ENCODE peak calls at places on chromosome 4, in nine cellular contexts. S, M, A, I, G, P, N, W and R are unnamed samples.

GRCh38 chr4:150002561-150002960 is 75.7 kb upstream of the DCLK2 start:
- DNase-seq in S (no peak), M (no peak), A (no peak), I (peak; percentile 63), G (no peak), P (no peak), N (no peak), W (no peak), R (no peak)

GRCh38 chr4:37989398-37990260 is 29.4 kb downstream of the PTTG2 start:
- DNase-seq in S (no peak), M (no peak), A (no peak), I (no peak), G (no peak), P (peak; percentile 75), N (no peak), W (no peak), R (no peak)

GRCh38 chr4:127846061-127846460 is 34.6 kb upstream of the PLK4 start:
- DNase-seq in S (peak; percentile 70), M (no peak), A (no peak), I (no peak), G (no peak), P (no peak), N (no peak), W (no peak), R (no peak)

GRCh38 chr4:183747931-183748664 is 89.0 kb downstream of the TRAPPC11 start:
- DNase-seq in S (no peak), M (no peak), A (peak; percentile 53), I (no peak), G (no peak), P (no peak), N (no peak), W (no peak), R (peak; percentile 56)

GRCh38 chr4:70533791-70534190 is 15.4 kb downstream of the AMTN start:
- DNase-seq in S (no peak), M (no peak), A (no peak), I (no peak), G (no peak), P (no peak), N (no peak), W (no peak), R (no peak)

GRCh38 chr4:38034986-38035882 is 75.0 kb downstream of the PTTG2 start:
- DNase-seq in S (no peak), M (no peak), A (peak; percentile 63), I (peak; percentile 49), G (no peak), P (peak; percentile 56), N (peak; percentile 32), W (no peak), R (peak; percentile 52)

GRCh38 chr4:100379583-100380105 is 138.2 kb downstream of the EMCN start:
- DNase-seq in S (peak; percentile 52), M (no peak), A (no peak), I (no peak), G (no peak), P (no peak), N (no peak), W (no peak), R (no peak)

GRCh38 chr4:123995939-123996338 is 599.3 kb downstream of the SPRY1 start:
- DNase-seq in S (no peak), M (no peak), A (no peak), I (peak; percentile 97), G (no peak), P (no peak), N (peak; percentile 46), W (no peak), R (no peak)

GRCh38 chr4:181259081-181259480 is 984.1 kb upstream of the TENM3 start:
- DNase-seq in S (no peak), M (no peak), A (no peak), I (no peak), G (no peak), P (no peak), N (no peak), W (no peak), R (no peak)

GRCh38 chr4:73064536-73064935 is 5.0 kb downstream of the COX18 start:
- DNase-seq in S (no peak), M (no peak), A (no peak), I (peak; percentile 47), G (no peak), P (no peak), N (no peak), W (no peak), R (no peak)

GRCh38 chr4:38562751-38563198 is 101.2 kb upstream of the KLF3 start:
- DNase-seq in S (no peak), M (no peak), A (no peak), I (no peak), G (no peak), P (peak; percentile 51), N (no peak), W (no peak), R (no peak)

GRCh38 chr4:177391953-177392352 is 50.3 kb downstream of the AGA start:
- DNase-seq in S (no peak), M (no peak), A (no peak), I (no peak), G (no peak), P (no peak), N (no peak), W (no peak), R (no peak)

GRCh38 chr4:173211838-173212237 is 43.2 kb downstream of the GALNT7 start:
- DNase-seq in S (no peak), M (no peak), A (peak; percentile 35), I (peak; percentile 89), G (no peak), P (no peak), N (no peak), W (no peak), R (no peak)

GRCh38 chr4:148980782-148981181 is 538.6 kb upstream of the NR3C2 start:
- DNase-seq in S (no peak), M (no peak), A (no peak), I (no peak), G (no peak), P (no peak), N (no peak), W (no peak), R (no peak)

DNA sequence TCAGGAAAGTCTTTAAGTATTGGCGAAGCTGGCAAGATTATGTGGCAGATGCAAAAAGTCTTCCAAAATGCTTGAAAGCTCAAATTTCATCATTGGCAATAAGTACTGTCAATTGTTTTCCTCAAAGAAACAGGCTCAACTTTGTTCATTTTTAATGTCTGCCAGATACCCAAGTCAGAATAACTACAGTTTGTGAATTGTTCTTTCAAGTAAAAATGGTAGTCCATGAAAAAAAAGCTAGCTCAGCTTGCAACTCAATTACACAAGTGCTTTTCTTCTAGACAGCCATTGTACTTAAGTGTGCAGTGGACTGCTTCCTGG is 70.5 kb downstream of the AFF1 start:
- DNase-seq in S (no peak), M (no peak), A (no peak), I (no peak), G (no peak), P (peak; percentile 26), N (no peak), W (no peak), R (no peak)
- H3K27ac ChIP-seq in S (no peak overlapping the region), M (peak overlapping the region; percentile 98), A (peak overlapping the region; percentile 96), I (peak overlapping the region; percentile 97), G (peak overlapping the region; percentile 90), P (peak overlapping the region; percentile 98), N (no peak overlapping the region), W (peak overlapping the region; percentile 83), R (peak overlapping the region; percentile 94)

DNA sequence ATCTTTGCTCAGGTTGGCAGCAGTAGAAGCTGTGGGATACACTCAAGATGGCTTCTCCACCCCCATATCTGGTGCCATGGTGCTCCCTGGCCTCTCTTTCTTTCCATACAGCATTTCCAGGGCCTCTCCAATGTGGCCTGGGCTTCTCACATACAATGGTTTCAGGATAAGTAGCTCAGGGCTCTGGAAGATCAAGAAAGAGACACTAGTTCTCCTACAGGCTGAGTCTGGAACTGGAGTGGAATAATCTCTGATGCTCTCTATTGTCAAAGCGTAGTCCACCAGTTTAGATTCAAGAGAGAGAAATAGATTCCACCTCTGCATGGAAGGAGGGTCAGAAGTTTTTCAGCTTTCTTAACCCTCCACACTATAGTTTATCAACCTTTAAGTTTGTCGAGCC is 138.2 kb upstream of the AADAT start:
- DNase-seq in S (no peak), M (no peak), A (no peak), I (no peak), G (no peak), P (no peak), N (no peak), W (no peak), R (no peak)
- TF ChIP-seq CTCF in S (peak; percentile 64), M (no peak), A (no peak), I (no peak), G (no peak), P (no peak), N (no peak), W (no peak), R (no peak)

GRCh38 chr4:186029731-186030421 is 39.1 kb upstream of the TLR3 start:
- DNase-seq in S (peak; percentile 69), M (peak; percentile 67), A (peak; percentile 74), I (peak; percentile 72), G (no peak), P (no peak), N (no peak), W (no peak), R (peak; percentile 83)
- H3K27ac ChIP-seq in S (peak overlapping the region; percentile 42), M (peak overlapping the region; percentile 72), A (peak overlapping the region; percentile 73), I (no peak overlapping the region), G (no peak overlapping the region), P (no peak overlapping the region), N (no peak overlapping the region), W (no peak overlapping the region), R (peak overlapping the region; percentile 43)

GRCh38 chr4:4901877-4902276 is 42.4 kb downstream of the MSX1 start:
- DNase-seq in S (peak; percentile 57), M (no peak), A (no peak), I (no peak), G (no peak), P (no peak), N (no peak), W (no peak), R (no peak)
- TF ChIP-seq CTCF in S (peak; percentile 75), M (no peak), A (no peak), I (no peak), G (peak; percentile 7), P (no peak), N (peak; percentile 11), W (no peak), R (no peak)